ENCODE peak calls at places on chromosomes 5 and 9, in ten cellular contexts. C is RWPE1; Q is HCT116; R is hepatocyte; P is sigmoid colon; Y is CD8-positive, alpha-beta T cell; H is pancreas; F is Peyer's patch; J is H9; W is A549. K is an unnamed sample.

GRCh38 chr5:25119654-25120053 is 474.9 kb upstream of the CDH10 start:
- DNase-seq in P (no peak), W (peak; percentile 42), F (no peak), Y (no peak), Q (no peak), C (peak; percentile 39), R (peak; percentile 59), J (no peak), H (no peak), K (no peak)

GRCh38 chr5:107930891-107931290 is 260.2 kb upstream of the EFNA5 start:
- DNase-seq in Q (no peak), Y (no peak), J (no peak), P (no peak), F (no peak), C (no peak), R (no peak), H (no peak), W (no peak), K (no peak)

GRCh38 chr9:91727316-91727861 is 222.6 kb downstream of the ROR2 start:
- DNase-seq in C (peak; percentile 87), H (peak; percentile 15), Q (peak; percentile 16), R (peak; percentile 73), Y (no peak), F (no peak), W (peak; percentile 55), P (no peak), J (peak; percentile 67), K (no peak)

GRCh38 chr5:64883912-64884311 is 115.2 kb downstream of the CWC27 start:
- DNase-seq in H (no peak), J (no peak), R (no peak), Q (no peak), F (no peak), Y (no peak), C (no peak), P (no peak), W (no peak), K (no peak)

GRCh38 chr9:84874583-84874982 is 205.1 kb downstream of the NTRK2 start:
- DNase-seq in P (no peak), W (no peak), Y (no peak), F (no peak), H (no peak), R (no peak), C (no peak), J (no peak), Q (no peak), K (no peak)

GRCh38 chr9:109113892-109114609 is 5.7 kb downstream of the TMEM245 start:
- DNase-seq in P (no peak), Y (no peak), W (no peak), H (no peak), C (no peak), Q (no peak), F (no peak), R (no peak), J (no peak), K (no peak)

GRCh38 chr5:147234098-147234824 is 565 bp upstream of the STK32A start:
- DNase-seq in W (no peak), C (no peak), F (no peak), P (peak; percentile 59), Y (no peak), Q (no peak), J (no peak), H (peak; percentile 20), R (peak; percentile 13), K (no peak)

GRCh38 chr5:55568629-55569512 is 34.1 kb upstream of the PLPP1 start:
- DNase-seq in Q (no peak), H (no peak), W (no peak), Y (no peak), P (no peak), J (no peak), C (no peak), F (no peak), R (no peak), K (no peak)

GRCh38 chr5:20680718-20681302 is 692.8 kb upstream of the CDH18 start:
- DNase-seq in P (no peak), Y (no peak), J (peak; percentile 31), F (no peak), Q (no peak), W (no peak), C (no peak), H (no peak), R (no peak), K (no peak)

GRCh38 chr5:35443803-35444595 is 173.7 kb upstream of the SPEF2 start:
- DNase-seq in W (no peak), Q (no peak), C (no peak), R (no peak), J (no peak), P (no peak), Y (no peak), F (no peak), H (no peak), K (no peak)

GRCh38 chr5:914174-914573 is 21.5 kb downstream of the TRIP13 start:
- DNase-seq in W (no peak), Q (no peak), P (no peak), Y (no peak), J (no peak), F (peak; percentile 29), H (no peak), R (no peak), C (no peak), K (no peak)

GRCh38 chr9:121774715-121775613 is 123.5 kb downstream of the DAB2IP start:
- DNase-seq in J (no peak), R (no peak), F (no peak), P (no peak), W (no peak), C (no peak), H (no peak), Q (no peak), Y (no peak), K (no peak)

GRCh38 chr9:99211746-99212145 is 10.0 kb downstream of the ALG2 start:
- DNase-seq in R (no peak), Q (no peak), P (no peak), F (no peak), H (no peak), C (no peak), J (peak; percentile 55), Y (no peak), W (no peak), K (no peak)

GRCh38 chr9:110923601-110924000 is 114.7 kb downstream of the LPAR1 start:
- DNase-seq in W (no peak), Y (no peak), F (no peak), C (no peak), P (no peak), J (no peak), R (peak; percentile 20), H (no peak), Q (no peak), K (no peak)

GRCh38 chr5:169390265-169390664 is 89.3 kb upstream of the SLIT3 start:
- DNase-seq in W (peak; percentile 10), Y (no peak), F (no peak), P (no peak), R (no peak), H (no peak), Q (no peak), C (no peak), J (no peak), K (no peak)
- TF ChIP-seq CTCF in W (no peak), Y (no peak), F (no peak), P (no peak), R (no peak), H (no peak), Q (no peak), C (no peak), J (peak; percentile 34), K (no peak)

GRCh38 chr5:52988335-52989024 is 672 bp upstream of the ITGA2 start:
- DNase-seq in P (no peak), J (no peak), F (no peak), C (no peak), R (peak; percentile 11), Q (peak; percentile 23), W (no peak), Y (no peak), H (no peak), K (no peak)
- H3K27ac ChIP-seq in P (peak overlapping the region; percentile 12), J (no peak overlapping the region), F (peak overlapping the region; percentile 60), C (peak overlapping the region; percentile 90), R (peak overlapping the region; percentile 73), Q (peak overlapping the region; percentile 82), W (peak overlapping the region; percentile 82), Y (no peak overlapping the region), H (peak overlapping the region; percentile 79), K (no peak overlapping the region)

GRCh38 chr5:135216813-135217154 is 182.2 kb downstream of the MACROH2A1 start:
- DNase-seq in J (no peak), H (no peak), C (no peak), P (no peak), Y (no peak), W (no peak), F (no peak), R (no peak), Q (no peak), K (no peak)

GRCh38 chr5:135219239-135219638 is 179.8 kb downstream of the MACROH2A1 start:
- DNase-seq in C (no peak), F (no peak), P (no peak), J (no peak), W (no peak), Q (no peak), R (no peak), H (no peak), Y (no peak), K (no peak)

GRCh38 chr5:135216072-135216812 is 182.2 kb upstream of the PITX1 start:
- DNase-seq in H (no peak), W (no peak), Q (no peak), J (peak; percentile 8), R (no peak), P (no peak), Y (no peak), C (no peak), F (peak; percentile 34), K (no peak)

GRCh38 chr5:135218486-135218755 is 180.6 kb downstream of the MACROH2A1 start:
- DNase-seq in H (no peak), C (no peak), Y (no peak), R (no peak), J (peak; percentile 10), Q (no peak), F (peak; percentile 22), P (no peak), W (no peak), K (no peak)

DNA sequence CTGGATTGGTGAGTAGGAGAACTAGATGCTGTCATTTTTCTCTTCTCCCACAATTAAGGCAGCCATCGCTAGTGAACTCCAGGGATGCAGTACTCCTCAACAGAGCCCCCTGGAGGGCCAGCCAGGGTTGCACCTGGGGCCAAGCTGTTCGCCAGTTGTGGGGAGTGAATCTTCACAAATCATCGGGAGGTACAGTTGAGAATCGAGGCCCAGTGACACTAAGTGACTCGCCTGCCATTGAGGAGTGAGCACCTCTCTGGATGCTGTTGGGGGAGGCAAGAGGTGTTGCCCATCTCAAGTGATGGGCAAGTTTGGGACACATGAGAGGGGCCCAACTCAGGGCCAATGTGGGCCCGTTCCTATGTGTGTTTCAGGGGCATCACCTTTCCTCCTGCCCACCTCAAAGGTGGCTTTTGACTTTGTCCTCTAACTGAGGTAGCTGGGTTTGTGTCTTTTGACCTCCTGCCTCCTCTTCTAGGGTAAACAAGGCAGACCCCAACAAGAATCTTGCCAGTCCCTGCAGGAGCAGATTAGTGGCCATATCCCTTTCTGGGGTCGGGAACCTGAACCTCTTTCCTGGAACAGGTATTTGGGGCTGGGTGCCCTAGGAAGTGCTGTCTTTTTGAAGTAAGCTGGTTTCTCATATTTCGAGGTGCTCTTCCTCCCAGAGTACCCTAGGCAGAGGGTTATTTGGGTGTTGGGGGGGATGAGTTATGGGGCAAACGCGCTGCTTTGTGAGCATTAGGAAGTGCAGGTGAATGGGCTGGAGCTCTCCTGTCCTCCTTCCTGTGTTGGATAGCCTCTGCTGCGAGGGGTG is 181.2 kb downstream of the MACROH2A1 start:
- DNase-seq in Y (no peak), P (no peak), J (peak; percentile 36), R (no peak), Q (no peak), C (no peak), H (no peak), W (no peak), F (peak; percentile 17), K (no peak)
- TF ChIP-seq CTCF in Y (no peak), P (no peak), J (peak; percentile 61), R (no peak), Q (peak; percentile 53), C (no peak), H (no peak), W (no peak), F (no peak), K (no peak)

GRCh38 chr9:106862115-106862945 is 636 bp upstream of the ZNF462 start:
- DNase-seq in H (no peak), Q (no peak), J (peak; percentile 74), C (peak; percentile 53), P (peak; percentile 73), W (peak; percentile 43), Y (no peak), F (peak; percentile 58), R (peak; percentile 54), K (no peak)
- H3K27ac ChIP-seq in H (peak overlapping the region; percentile 68), Q (peak overlapping the region; percentile 29), J (peak overlapping the region; percentile 59), C (peak overlapping the region; percentile 88), P (peak overlapping the region; percentile 85), W (peak overlapping the region; percentile 85), Y (no peak overlapping the region), F (peak overlapping the region; percentile 67), R (peak overlapping the region; percentile 96), K (no peak overlapping the region)

K was measured in CD4-positive, alpha-beta T cell.